ENCODE peak calls at places on chromosomes 5 and 9, in six cellular contexts. One of them, this sample, is unnamed.

GRCh38 chr9:69325409-69326212 is 596 bp downstream of the ENTREP1 start:
- DNase-seq in mucosa of gallbladder: peak; percentile 25
- DNase-seq in upper lobe of left lung: peak; percentile 34
- DNase-seq in non-pigmented ciliary epithelial cell: no peak
- DNase-seq in right atrium auricular region: no peak
- DNase-seq in stimulated activated CD8-positive, alpha-beta memory T cell treated with anti-CD3 and anti-CD28 coated beads, Interleukin-2, amount 100 ng/mL, for 1 hour: no peak
- DNase-seq in this sample: no peak

GRCh38 chr9:95778957-95779356 is 96.5 kb upstream of the ERCC6L2 start:
- DNase-seq in stimulated activated CD8-positive, alpha-beta memory T cell treated with anti-CD3 and anti-CD28 coated beads, Interleukin-2, amount 100 ng/mL, for 1 hour: no peak
- DNase-seq in mucosa of gallbladder: peak; percentile 60
- DNase-seq in upper lobe of left lung: no peak
- DNase-seq in right atrium auricular region: peak; percentile 71
- DNase-seq in non-pigmented ciliary epithelial cell: no peak
- DNase-seq in this sample: no peak

GRCh38 chr5:176700239-176700847 is 53.1 kb downstream of the TSPAN17 start:
- DNase-seq in stimulated activated CD8-positive, alpha-beta memory T cell treated with anti-CD3 and anti-CD28 coated beads, Interleukin-2, amount 100 ng/mL, for 1 hour: no peak
- DNase-seq in mucosa of gallbladder: no peak
- DNase-seq in right atrium auricular region: no peak
- DNase-seq in non-pigmented ciliary epithelial cell: no peak
- DNase-seq in upper lobe of left lung: no peak
- DNase-seq in this sample: no peak

GRCh38 chr9:96524045-96524444 is 74.1 kb downstream of the HABP4 start:
- DNase-seq in stimulated activated CD8-positive, alpha-beta memory T cell treated with anti-CD3 and anti-CD28 coated beads, Interleukin-2, amount 100 ng/mL, for 1 hour: no peak
- DNase-seq in right atrium auricular region: no peak
- DNase-seq in upper lobe of left lung: no peak
- DNase-seq in non-pigmented ciliary epithelial cell: no peak
- DNase-seq in mucosa of gallbladder: no peak
- DNase-seq in this sample: no peak

GRCh38 chr9:97529363-97530076 is 28.1 kb downstream of the TMOD1 start:
- DNase-seq in upper lobe of left lung: peak; percentile 63
- DNase-seq in stimulated activated CD8-positive, alpha-beta memory T cell treated with anti-CD3 and anti-CD28 coated beads, Interleukin-2, amount 100 ng/mL, for 1 hour: no peak
- DNase-seq in right atrium auricular region: no peak
- DNase-seq in non-pigmented ciliary epithelial cell: no peak
- DNase-seq in mucosa of gallbladder: peak; percentile 22
- DNase-seq in this sample: no peak

GRCh38 chr5:20466507-20466906 is 478.5 kb upstream of the CDH18 start:
- DNase-seq in mucosa of gallbladder: no peak
- DNase-seq in non-pigmented ciliary epithelial cell: no peak
- DNase-seq in upper lobe of left lung: no peak
- DNase-seq in stimulated activated CD8-positive, alpha-beta memory T cell treated with anti-CD3 and anti-CD28 coated beads, Interleukin-2, amount 100 ng/mL, for 1 hour: no peak
- DNase-seq in right atrium auricular region: no peak
- DNase-seq in this sample: no peak

GRCh38 chr9:94213513-94214124 is 45.5 kb upstream of the ZNF169 start:
- DNase-seq in upper lobe of left lung: peak; percentile 80
- DNase-seq in stimulated activated CD8-positive, alpha-beta memory T cell treated with anti-CD3 and anti-CD28 coated beads, Interleukin-2, amount 100 ng/mL, for 1 hour: peak; percentile 43
- DNase-seq in right atrium auricular region: peak; percentile 82
- DNase-seq in non-pigmented ciliary epithelial cell: peak; percentile 48
- DNase-seq in mucosa of gallbladder: peak; percentile 78
- DNase-seq in this sample: no peak

GRCh38 chr9:82706781-82707180 is 356.2 kb downstream of the RASEF start:
- DNase-seq in upper lobe of left lung: no peak
- DNase-seq in non-pigmented ciliary epithelial cell: no peak
- DNase-seq in mucosa of gallbladder: no peak
- DNase-seq in stimulated activated CD8-positive, alpha-beta memory T cell treated with anti-CD3 and anti-CD28 coated beads, Interleukin-2, amount 100 ng/mL, for 1 hour: no peak
- DNase-seq in right atrium auricular region: no peak
- DNase-seq in this sample: no peak

GRCh38 chr5:90866915-90867715 is 308.5 kb downstream of the ADGRV1 start:
- DNase-seq in stimulated activated CD8-positive, alpha-beta memory T cell treated with anti-CD3 and anti-CD28 coated beads, Interleukin-2, amount 100 ng/mL, for 1 hour: no peak
- DNase-seq in right atrium auricular region: no peak
- DNase-seq in upper lobe of left lung: no peak
- DNase-seq in non-pigmented ciliary epithelial cell: no peak
- DNase-seq in mucosa of gallbladder: no peak
- DNase-seq in this sample: no peak

GRCh38 chr9:84001621-84002020 is 21.0 kb downstream of the RMI1 start:
- DNase-seq in upper lobe of left lung: no peak
- DNase-seq in right atrium auricular region: no peak
- DNase-seq in mucosa of gallbladder: no peak
- DNase-seq in stimulated activated CD8-positive, alpha-beta memory T cell treated with anti-CD3 and anti-CD28 coated beads, Interleukin-2, amount 100 ng/mL, for 1 hour: no peak
- DNase-seq in non-pigmented ciliary epithelial cell: no peak
- DNase-seq in this sample: no peak

GRCh38 chr5:172028167-172028566 is 21.7 kb upstream of the FBXW11 start:
- DNase-seq in upper lobe of left lung: no peak
- DNase-seq in non-pigmented ciliary epithelial cell: no peak
- DNase-seq in mucosa of gallbladder: no peak
- DNase-seq in right atrium auricular region: no peak
- DNase-seq in stimulated activated CD8-positive, alpha-beta memory T cell treated with anti-CD3 and anti-CD28 coated beads, Interleukin-2, amount 100 ng/mL, for 1 hour: no peak
- DNase-seq in this sample: no peak

GRCh38 chr5:130715541-130715940 is 449.5 kb downstream of the HINT1 start:
- DNase-seq in non-pigmented ciliary epithelial cell: no peak
- DNase-seq in mucosa of gallbladder: no peak
- DNase-seq in stimulated activated CD8-positive, alpha-beta memory T cell treated with anti-CD3 and anti-CD28 coated beads, Interleukin-2, amount 100 ng/mL, for 1 hour: no peak
- DNase-seq in right atrium auricular region: no peak
- DNase-seq in upper lobe of left lung: no peak
- DNase-seq in this sample: no peak

GRCh38 chr5:39605145-39605544 is 180.4 kb upstream of the DAB2 start:
- DNase-seq in upper lobe of left lung: no peak
- DNase-seq in mucosa of gallbladder: no peak
- DNase-seq in right atrium auricular region: no peak
- DNase-seq in non-pigmented ciliary epithelial cell: no peak
- DNase-seq in stimulated activated CD8-positive, alpha-beta memory T cell treated with anti-CD3 and anti-CD28 coated beads, Interleukin-2, amount 100 ng/mL, for 1 hour: no peak
- DNase-seq in this sample: no peak

GRCh38 chr9:27726244-27727141 is 153.2 kb upstream of the C9orf72 start:
- DNase-seq in upper lobe of left lung: peak; percentile 47
- DNase-seq in non-pigmented ciliary epithelial cell: no peak
- DNase-seq in mucosa of gallbladder: peak; percentile 68
- DNase-seq in stimulated activated CD8-positive, alpha-beta memory T cell treated with anti-CD3 and anti-CD28 coated beads, Interleukin-2, amount 100 ng/mL, for 1 hour: no peak
- DNase-seq in right atrium auricular region: no peak
- DNase-seq in this sample: no peak

GRCh38 chr9:136848393-136849037 is 694 bp upstream of the PHPT1 start:
- DNase-seq in stimulated activated CD8-positive, alpha-beta memory T cell treated with anti-CD3 and anti-CD28 coated beads, Interleukin-2, amount 100 ng/mL, for 1 hour: no peak
- DNase-seq in right atrium auricular region: no peak
- DNase-seq in upper lobe of left lung: no peak
- DNase-seq in mucosa of gallbladder: no peak
- DNase-seq in non-pigmented ciliary epithelial cell: no peak
- DNase-seq in this sample: no peak

GRCh38 chr9:71119746-71120145 is 1.7 kb downstream of the TRPM3 start:
- DNase-seq in right atrium auricular region: no peak
- DNase-seq in mucosa of gallbladder: no peak
- DNase-seq in non-pigmented ciliary epithelial cell: no peak
- DNase-seq in stimulated activated CD8-positive, alpha-beta memory T cell treated with anti-CD3 and anti-CD28 coated beads, Interleukin-2, amount 100 ng/mL, for 1 hour: no peak
- DNase-seq in upper lobe of left lung: no peak
- DNase-seq in this sample: no peak

GRCh38 chr5:80688648-80689420 is 34.1 kb upstream of the DHFR start:
- DNase-seq in non-pigmented ciliary epithelial cell: no peak
- DNase-seq in upper lobe of left lung: no peak
- DNase-seq in stimulated activated CD8-positive, alpha-beta memory T cell treated with anti-CD3 and anti-CD28 coated beads, Interleukin-2, amount 100 ng/mL, for 1 hour: no peak
- DNase-seq in right atrium auricular region: no peak
- DNase-seq in mucosa of gallbladder: no peak
- DNase-seq in this sample: no peak

GRCh38 chr9:37421914-37422288 is 595 bp upstream of the GRHPR start:
- DNase-seq in non-pigmented ciliary epithelial cell: no peak
- DNase-seq in right atrium auricular region: no peak
- DNase-seq in upper lobe of left lung: peak; percentile 51
- DNase-seq in mucosa of gallbladder: no peak
- DNase-seq in stimulated activated CD8-positive, alpha-beta memory T cell treated with anti-CD3 and anti-CD28 coated beads, Interleukin-2, amount 100 ng/mL, for 1 hour: no peak
- DNase-seq in this sample: no peak

GRCh38 chr5:73152411-73153388 is 20.3 kb upstream of the TMEM174 start:
- DNase-seq in upper lobe of left lung: no peak
- DNase-seq in mucosa of gallbladder: no peak
- DNase-seq in non-pigmented ciliary epithelial cell: no peak
- DNase-seq in right atrium auricular region: no peak
- DNase-seq in stimulated activated CD8-positive, alpha-beta memory T cell treated with anti-CD3 and anti-CD28 coated beads, Interleukin-2, amount 100 ng/mL, for 1 hour: no peak
- DNase-seq in this sample: no peak

GRCh38 chr5:95773325-95774059 is 42.4 kb downstream of the RHOBTB3 start:
- DNase-seq in mucosa of gallbladder: no peak
- DNase-seq in upper lobe of left lung: no peak
- DNase-seq in stimulated activated CD8-positive, alpha-beta memory T cell treated with anti-CD3 and anti-CD28 coated beads, Interleukin-2, amount 100 ng/mL, for 1 hour: no peak
- DNase-seq in non-pigmented ciliary epithelial cell: peak; percentile 89
- DNase-seq in right atrium auricular region: no peak
- DNase-seq in this sample: no peak

GRCh38 chr5:124252094-124252750 is 494.2 kb downstream of the ZNF608 start:
- DNase-seq in non-pigmented ciliary epithelial cell: no peak
- DNase-seq in right atrium auricular region: no peak
- DNase-seq in upper lobe of left lung: no peak
- DNase-seq in mucosa of gallbladder: no peak
- DNase-seq in stimulated activated CD8-positive, alpha-beta memory T cell treated with anti-CD3 and anti-CD28 coated beads, Interleukin-2, amount 100 ng/mL, for 1 hour: no peak
- DNase-seq in this sample: no peak